ENCODE peak calls at places on chromosome 11, in six cellular contexts. V, Q, W, U, F and D are unnamed samples.

GRCh38 chr11:2891901-2892214 is 6.3 kb upstream of the CDKN1C start:
- DNase-seq in W (no peak), U (no peak), F (no peak), Q (no peak), V (no peak), D (no peak)

GRCh38 chr11:81869337-81870065 is 864.2 kb downstream of the FAM181B start:
- DNase-seq in Q (peak), U (peak), V (peak), W (no peak), F (peak), D (peak)

GRCh38 chr11:114154271-114155047 is 94.9 kb downstream of the ZBTB16 start:
- DNase-seq in F (peak), Q (no peak), V (no peak), W (no peak), U (peak), D (peak)

GRCh38 chr11:115958089-115959000 is 454.1 kb upstream of the CADM1 start:
- DNase-seq in W (no peak), Q (no peak), U (no peak), V (no peak), F (no peak), D (no peak)

GRCh38 chr11:121348220-121348875 is 55.8 kb downstream of the SC5D start:
- DNase-seq in Q (no peak), W (no peak), F (no peak), U (no peak), V (no peak), D (no peak)

GRCh38 chr11:47390084-47390760 is 11.9 kb upstream of the SPI1 start:
- DNase-seq in W (no peak), V (no peak), Q (no peak), U (no peak), F (no peak), D (no peak)

GRCh38 chr11:104918113-104918824 is 20.0 kb upstream of the CASP12 start:
- DNase-seq in Q (no peak), F (peak), U (peak), W (no peak), V (no peak), D (peak)

GRCh38 chr11:46977038-46977818 is 40.7 kb downstream of the CSTPP1 start:
- DNase-seq in Q (no peak), U (no peak), W (no peak), V (no peak), F (no peak), D (no peak)

GRCh38 chr11:95364324-95365295 is 133.6 kb upstream of the SESN3 start:
- DNase-seq in Q (no peak), U (peak), W (no peak), F (peak), V (no peak), D (peak)

GRCh38 chr11:45082744-45083543 is 63.5 kb upstream of the PRDM11 start:
- DNase-seq in F (no peak), V (no peak), W (no peak), U (no peak), Q (no peak), D (no peak)

GRCh38 chr11:70796601-70797000 is 398.3 kb downstream of the CTTN start:
- DNase-seq in U (no peak), F (peak), W (no peak), V (no peak), Q (no peak), D (peak)

GRCh38 chr11:69014084-69014935 is 1.3 kb upstream of the MRGPRF start:
- DNase-seq in Q (no peak), F (no peak), W (no peak), U (no peak), V (no peak), D (no peak)

GRCh38 chr11:9851366-9851765 is 187.5 kb downstream of the SWAP70 start:
- DNase-seq in W (no peak), Q (no peak), V (no peak), F (peak), U (peak), D (peak)

GRCh38 chr11:96021901-96022650 is 98.2 kb upstream of the MTMR2 start:
- DNase-seq in U (no peak), Q (no peak), F (no peak), W (no peak), V (no peak), D (no peak)